ENCODE peak calls at places on chromosomes 4 and X, in six cellular contexts. F is lung, A is HFFc6, I is uterus, U is A549, B is brain microvascular endothelial cell. S is an unnamed sample.

GRCh38 chr4:41069268-41069667 is 145.1 kb downstream of the APBB2 start:
- DNase-seq in F (no peak), A (no peak), I (no peak), U (no peak), B (no peak), S (no peak)

GRCh38 chr4:32775049-32775448 is 2054.9 kb downstream of the PCDH7 start:
- DNase-seq in F (no peak), A (no peak), I (no peak), U (no peak), B (peak), S (no peak)

GRCh38 chr4:126924237-126924636 is 708.5 kb upstream of the INTU start:
- DNase-seq in F (no peak), A (no peak), I (no peak), U (no peak), B (no peak), S (no peak)

GRCh38 chr4:127685292-127685691 is 44.9 kb upstream of the SLC25A31 start:
- DNase-seq in F (no peak), A (peak), I (no peak), U (no peak), B (peak), S (no peak)

GRCh38 chrX:16138108-16138427 is 14.7 kb downstream of the GRPR start:
- DNase-seq in F (no peak), A (no peak), I (no peak), U (no peak), B (no peak), S (no peak)

GRCh38 chrX:112043997-112044396 is 38.6 kb downstream of the TRPC5 start:
- DNase-seq in F (no peak), A (no peak), I (no peak), U (no peak), B (no peak), S (peak)

GRCh38 chr4:15778742-15779231 is 659 bp downstream of the CD38 start:
- DNase-seq in F (peak), A (no peak), I (peak), U (peak), B (peak), S (peak)

GRCh38 chrX:9339603-9340569 is 125.0 kb upstream of the TBL1X start:
- DNase-seq in F (no peak), A (no peak), I (peak), U (no peak), B (no peak), S (no peak)

GRCh38 chrX:8868070-8868795 is 67.0 kb upstream of the FAM9A start:
- DNase-seq in F (no peak), A (peak), I (no peak), U (peak), B (peak), S (peak)

GRCh38 chrX:150127216-150127615 is 188.9 kb upstream of the EOLA2 start:
- DNase-seq in F (no peak), A (no peak), I (no peak), U (no peak), B (no peak), S (no peak)

GRCh38 chr4:86338521-86338920 is 21.3 kb downstream of the MAPK10 start:
- DNase-seq in F (no peak), A (peak), I (no peak), U (no peak), B (no peak), S (no peak)

GRCh38 chrX:102599084-102599949 is at the start of gene ARMCX5:
- DNase-seq in F (peak), A (peak), I (peak), U (peak), B (peak), S (peak)

GRCh38 chr4:288891-289290 is 16.4 kb downstream of the ZNF732 start:
- DNase-seq in F (no peak), A (no peak), I (no peak), U (no peak), B (peak), S (no peak)

GRCh38 chr4:88706574-88706973 is 8.9 kb upstream of the NAP1L5 start:
- DNase-seq in F (no peak), A (peak), I (peak), U (peak), B (peak), S (peak)

GRCh38 chr4:111433436-111433835 is 711.8 kb upstream of the FAM241A start:
- DNase-seq in F (no peak), A (no peak), I (no peak), U (no peak), B (no peak), S (no peak)

GRCh38 chrX:106999002-106999975 is 723 bp downstream of the MORC4 start:
- DNase-seq in F (peak), A (peak), I (peak), U (peak), B (peak), S (peak)

GRCh38 chrX:150833454-150834056 is 64.9 kb downstream of the CD99L2 start:
- DNase-seq in F (no peak), A (no peak), I (no peak), U (no peak), B (no peak), S (no peak)

GRCh38 chr4:187088070-187088799 is 364.6 kb upstream of the FAT1 start:
- DNase-seq in F (no peak), A (no peak), I (no peak), U (no peak), B (no peak), S (no peak)

GRCh38 chr4:39587881-39588280 is 50.8 kb downstream of the SMIM14 start:
- DNase-seq in F (no peak), A (peak), I (no peak), U (no peak), B (peak), S (no peak)

GRCh38 chrX:40651620-40652223 is 4.4 kb upstream of the CXorf38 start:
- DNase-seq in F (peak), A (peak), I (peak), U (no peak), B (peak), S (peak)

GRCh38 chr4:180539284-180539683 is 1703.9 kb upstream of the TENM3 start:
- DNase-seq in F (no peak), A (no peak), I (no peak), U (no peak), B (no peak), S (no peak)

GRCh38 chr4:52840531-52841350 is 21.4 kb upstream of the RASL11B start:
- DNase-seq in F (no peak), A (no peak), I (no peak), U (no peak), B (no peak), S (no peak)

GRCh38 chr4:153322791-153323190 is 21.7 kb upstream of the MND1 start:
- DNase-seq in F (no peak), A (peak), I (no peak), U (no peak), B (no peak), S (no peak)

GRCh38 chrX:72498782-72499181 is 73.9 kb downstream of the HDAC8 start:
- DNase-seq in F (no peak), A (no peak), I (no peak), U (no peak), B (no peak), S (no peak)

GRCh38 chr4:113371061-113371460 is 321.6 kb downstream of the ANK2 start:
- DNase-seq in F (no peak), A (no peak), I (no peak), U (no peak), B (no peak), S (no peak)

GRCh38 chr4:112358415-112358814 is 61.2 kb downstream of the ALPK1 start:
- DNase-seq in F (no peak), A (no peak), I (no peak), U (no peak), B (no peak), S (no peak)

GRCh38 chrX:53538781-53539180 is 104.6 kb upstream of the HSD17B10 start:
- DNase-seq in F (no peak), A (no peak), I (no peak), U (no peak), B (no peak), S (no peak)

GRCh38 chr4:65791807-65792308 is 121.6 kb upstream of the EPHA5 start:
- DNase-seq in F (no peak), A (no peak), I (no peak), U (no peak), B (peak), S (no peak)

GRCh38 chr4:152545088-152545487 is 9.2 kb upstream of the FBXW7 start:
- DNase-seq in F (no peak), A (no peak), I (no peak), U (no peak), B (no peak), S (no peak)

GRCh38 chrX:41621236-41621651 is 67.5 kb upstream of the GPR34 start:
- DNase-seq in F (no peak), A (peak), I (no peak), U (peak), B (peak), S (no peak)

GRCh38 chr4:7827566-7827965 is 112.1 kb downstream of the AFAP1 start:
- DNase-seq in F (no peak), A (no peak), I (no peak), U (no peak), B (no peak), S (no peak)

GRCh38 chr4:661856-662761 is 12.0 kb downstream of the ATP5ME start:
- DNase-seq in F (no peak), A (no peak), I (no peak), U (no peak), B (no peak), S (no peak)

GRCh38 chr4:145760961-145761929 is 81.3 kb downstream of the C4orf51 start:
- DNase-seq in F (no peak), A (no peak), I (no peak), U (no peak), B (no peak), S (no peak)

GRCh38 chrX:153556767-153557166 is 39.3 kb downstream of the ATP2B3 start:
- DNase-seq in F (no peak), A (no peak), I (no peak), U (no peak), B (no peak), S (no peak)

GRCh38 chr4:45215976-45216542 is 489.7 kb upstream of the GNPDA2 start:
- DNase-seq in F (no peak), A (no peak), I (no peak), U (no peak), B (no peak), S (no peak)

GRCh38 chr4:113768952-113769351 is 7.4 kb upstream of the CAMK2D start:
- DNase-seq in F (no peak), A (no peak), I (no peak), U (no peak), B (no peak), S (no peak)

GRCh38 chr4:47011189-47011518 is 17.8 kb upstream of the GABRA4 start:
- DNase-seq in F (no peak), A (no peak), I (no peak), U (no peak), B (no peak), S (no peak)

GRCh38 chr4:74339501-74339900 is 25.4 kb upstream of the EREG start:
- DNase-seq in F (no peak), A (no peak), I (no peak), U (no peak), B (no peak), S (no peak)

DNA sequence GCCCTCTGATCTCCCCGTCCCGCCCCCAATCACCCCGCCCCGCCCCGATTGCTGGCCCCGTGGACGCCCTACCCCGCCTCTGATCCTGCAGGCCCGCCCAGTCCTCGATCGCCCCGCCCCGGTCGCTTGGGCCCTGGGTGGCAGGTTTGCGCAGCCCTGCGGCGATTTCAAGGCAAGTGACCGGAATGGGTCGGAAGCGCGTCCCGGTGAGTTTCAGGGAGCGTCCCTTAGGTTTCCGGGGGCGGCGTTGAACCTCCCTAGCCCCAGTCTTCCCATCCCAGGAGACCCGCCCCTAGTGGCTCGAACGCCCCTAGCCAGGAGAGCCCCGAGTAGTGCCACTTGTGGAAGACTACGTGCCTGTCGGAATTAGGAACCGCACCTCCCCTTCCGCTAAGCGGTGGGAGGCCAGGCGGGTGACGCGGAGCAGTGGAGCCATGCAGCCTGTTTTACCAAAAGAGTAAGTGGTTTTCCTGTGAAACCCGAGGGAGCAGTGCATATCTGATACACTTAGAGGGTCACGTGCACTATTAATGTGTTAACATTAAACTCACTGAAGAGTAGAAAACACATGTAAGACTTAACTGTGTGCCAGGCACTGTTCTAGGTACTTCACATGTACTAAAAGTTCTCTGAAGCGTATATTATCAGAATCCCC is 350 bp upstream of the TEC start:
- DNase-seq in F (peak), A (peak), I (peak), U (peak), B (peak), S (peak)
- TF ChIP-seq CTCF in F (peak), A (peak), I (peak), U (no peak), B (peak), S (peak)

DNA sequence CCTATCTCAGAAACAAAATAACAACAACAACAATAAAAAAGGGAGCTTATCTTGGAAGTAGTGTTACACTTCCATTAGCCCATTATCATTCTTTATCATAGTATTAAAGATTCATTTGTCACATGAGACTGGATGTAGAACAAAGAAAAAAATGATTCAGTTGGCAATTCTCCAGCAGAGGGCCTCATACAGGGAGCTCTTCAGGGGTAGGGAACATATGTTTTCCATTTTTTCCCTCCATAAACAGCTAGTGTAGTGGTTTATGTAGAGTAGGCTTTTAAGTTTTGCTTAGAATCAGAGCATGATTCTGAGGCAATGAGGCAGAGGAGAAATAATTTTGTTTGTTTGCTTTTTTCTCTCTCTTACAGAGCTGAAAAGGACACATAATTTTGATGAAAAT is 5.8 kb downstream of the CPE start:
- DNase-seq in F (no peak), A (no peak), I (no peak), U (no peak), B (no peak), S (no peak)
- TF ChIP-seq CTCF in F (no peak), A (no peak), I (no peak), U (no peak), B (peak), S (no peak)

GRCh38 chrX:12269484-12269883 is 131.2 kb downstream of the FRMPD4 start:
- DNase-seq in F (no peak), A (peak), I (no peak), U (no peak), B (no peak), S (no peak)
- TF ChIP-seq CTCF in F (no peak), A (peak), I (no peak), U (no peak), B (peak), S (no peak)

GRCh38 chr4:125315571-125316390 is 1.0 kb downstream of the FAT4 start:
- DNase-seq in F (peak), A (peak), I (peak), U (peak), B (peak), S (peak)

GRCh38 chr4:125316391-125316780 is 1.6 kb downstream of the FAT4 start:
- DNase-seq in F (peak), A (peak), I (peak), U (peak), B (no peak), S (peak)

GRCh38 chr4:125313497-125313896 is 1.3 kb upstream of the FAT4 start:
- DNase-seq in F (peak), A (peak), I (peak), U (peak), B (peak), S (peak)

GRCh38 chr4:125313989-125314602 is 659 bp upstream of the FAT4 start:
- DNase-seq in F (no peak), A (no peak), I (no peak), U (no peak), B (no peak), S (peak)

GRCh38 chr4:125314676-125315570 is at the start of gene FAT4:
- DNase-seq in F (peak), A (peak), I (peak), U (peak), B (peak), S (peak)
- TF ChIP-seq CTCF in F (no peak), A (peak), I (no peak), U (no peak), B (peak), S (no peak)

GRCh38 chr4:161948026-161948770 is 215.6 kb downstream of the FSTL5 start:
- DNase-seq in F (no peak), A (no peak), I (no peak), U (no peak), B (no peak), S (no peak)

GRCh38 chr4:161949941-161950725 is 213.7 kb downstream of the FSTL5 start:
- DNase-seq in F (no peak), A (no peak), I (no peak), U (no peak), B (peak), S (no peak)

DNA sequence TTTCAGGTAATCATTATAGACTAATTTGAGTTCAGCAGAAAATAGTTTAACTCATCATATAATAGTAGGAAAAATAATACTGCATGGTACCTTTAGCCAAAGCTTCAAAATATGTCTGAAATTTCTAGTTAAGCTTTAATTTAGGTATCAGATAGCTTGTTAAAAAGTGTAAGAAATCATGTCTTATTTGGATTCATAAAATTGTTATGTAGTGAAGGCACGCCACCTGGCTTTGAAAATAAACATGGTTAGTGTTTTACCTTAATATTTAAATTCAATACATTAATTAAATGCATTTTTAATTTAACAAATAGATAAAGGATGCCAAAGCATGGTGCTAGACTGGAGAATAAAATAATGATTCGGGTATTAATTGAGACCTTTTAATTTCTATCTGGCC is 211.4 kb downstream of the FSTL5 start:
- DNase-seq in F (no peak), A (no peak), I (no peak), U (no peak), B (no peak), S (no peak)
- TF ChIP-seq CTCF in F (no peak), A (no peak), I (no peak), U (peak), B (no peak), S (no peak)

DNA sequence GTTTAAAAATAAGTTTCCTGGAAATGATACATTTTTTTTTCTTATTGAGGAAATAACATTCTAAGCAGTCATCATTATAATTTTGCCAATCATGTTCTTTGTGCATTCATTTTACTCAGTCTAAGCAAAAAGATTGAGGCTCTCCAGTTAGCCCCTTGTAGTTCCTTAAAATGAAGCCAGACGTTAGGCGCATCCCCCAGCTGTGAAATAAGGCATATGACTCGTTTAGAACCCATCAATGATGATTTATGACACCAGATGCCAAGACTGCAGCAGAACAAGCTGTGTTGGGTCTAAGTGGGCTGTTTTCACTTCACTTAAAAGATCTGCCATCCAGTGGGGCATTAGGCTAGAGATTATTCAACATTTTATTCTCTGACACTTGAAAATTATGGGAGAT is 17.0 kb downstream of the PDGFC start:
- DNase-seq in F (no peak), A (no peak), I (no peak), U (no peak), B (no peak), S (no peak)
- TF ChIP-seq CTCF in F (no peak), A (no peak), I (no peak), U (no peak), B (no peak), S (no peak)

S was measured in nephron progenitor cell.